ENCODE peak calls at places on chromosome 21, in eight cellular contexts. One of them, this sample, is unnamed.

GRCh38 chr21:38664821-38665220 is 140.9 kb upstream of the ETS2 start:
- DNase-seq in B cell: no peak
- DNase-seq in adrenal gland: no peak
- DNase-seq in neural progenitor cell: no peak
- DNase-seq in CD4-positive, alpha-beta T cell: no peak
- DNase-seq in right atrium auricular region: no peak
- DNase-seq in heart right ventricle: no peak
- DNase-seq in suprapubic skin: no peak
- DNase-seq in this sample: no peak

GRCh38 chr21:35352066-35352770 is 303.1 kb upstream of the RUNX1 start:
- DNase-seq in B cell: no peak
- DNase-seq in adrenal gland: no peak
- DNase-seq in neural progenitor cell: no peak
- DNase-seq in CD4-positive, alpha-beta T cell: no peak
- DNase-seq in right atrium auricular region: no peak
- DNase-seq in heart right ventricle: no peak
- DNase-seq in suprapubic skin: no peak
- DNase-seq in this sample: no peak

GRCh38 chr21:15063821-15064575 is 802 bp downstream of the NRIP1 start:
- DNase-seq in B cell: no peak
- DNase-seq in adrenal gland: peak
- DNase-seq in neural progenitor cell: peak
- DNase-seq in CD4-positive, alpha-beta T cell: no peak
- DNase-seq in right atrium auricular region: peak
- DNase-seq in heart right ventricle: peak
- DNase-seq in suprapubic skin: peak
- DNase-seq in this sample: no peak

GRCh38 chr21:44954281-44954771 is 14.5 kb downstream of the SLX9 start:
- DNase-seq in B cell: no peak
- DNase-seq in adrenal gland: no peak
- DNase-seq in neural progenitor cell: no peak
- DNase-seq in CD4-positive, alpha-beta T cell: no peak
- DNase-seq in right atrium auricular region: no peak
- DNase-seq in heart right ventricle: no peak
- DNase-seq in suprapubic skin: no peak
- DNase-seq in this sample: no peak

GRCh38 chr21:32412162-32412997 is at the start of gene EVA1C:
- DNase-seq in B cell: peak
- DNase-seq in adrenal gland: peak
- DNase-seq in neural progenitor cell: peak
- DNase-seq in CD4-positive, alpha-beta T cell: peak
- DNase-seq in right atrium auricular region: no peak
- DNase-seq in heart right ventricle: peak
- DNase-seq in suprapubic skin: peak
- DNase-seq in this sample: no peak

GRCh38 chr21:38950388-38951094 is 144.8 kb downstream of the ETS2 start:
- DNase-seq in B cell: no peak
- DNase-seq in adrenal gland: no peak
- DNase-seq in neural progenitor cell: no peak
- DNase-seq in CD4-positive, alpha-beta T cell: no peak
- DNase-seq in right atrium auricular region: no peak
- DNase-seq in heart right ventricle: no peak
- DNase-seq in suprapubic skin: no peak
- DNase-seq in this sample: no peak

GRCh38 chr21:14075346-14076142 is 135.2 kb downstream of the LIPI start:
- DNase-seq in B cell: no peak
- DNase-seq in adrenal gland: no peak
- DNase-seq in neural progenitor cell: no peak
- DNase-seq in CD4-positive, alpha-beta T cell: no peak
- DNase-seq in right atrium auricular region: peak
- DNase-seq in heart right ventricle: no peak
- DNase-seq in suprapubic skin: no peak
- DNase-seq in this sample: peak

GRCh38 chr21:44013380-44014088 is 1.4 kb downstream of the TRAPPC10 start:
- DNase-seq in B cell: peak
- DNase-seq in adrenal gland: no peak
- DNase-seq in neural progenitor cell: no peak
- DNase-seq in CD4-positive, alpha-beta T cell: peak
- DNase-seq in right atrium auricular region: no peak
- DNase-seq in heart right ventricle: no peak
- DNase-seq in suprapubic skin: peak
- DNase-seq in this sample: peak

GRCh38 chr21:16534408-16535099 is 804.8 kb downstream of the USP25 start:
- DNase-seq in B cell: no peak
- DNase-seq in adrenal gland: peak
- DNase-seq in neural progenitor cell: no peak
- DNase-seq in CD4-positive, alpha-beta T cell: no peak
- DNase-seq in right atrium auricular region: peak
- DNase-seq in heart right ventricle: peak
- DNase-seq in suprapubic skin: peak
- DNase-seq in this sample: no peak

GRCh38 chr21:35256468-35256988 is 207.4 kb upstream of the RUNX1 start:
- DNase-seq in B cell: no peak
- DNase-seq in adrenal gland: peak
- DNase-seq in neural progenitor cell: peak
- DNase-seq in CD4-positive, alpha-beta T cell: no peak
- DNase-seq in right atrium auricular region: peak
- DNase-seq in heart right ventricle: peak
- DNase-seq in suprapubic skin: peak
- DNase-seq in this sample: no peak

GRCh38 chr21:34801519-34802132 is 132.8 kb downstream of the CLIC6 start:
- DNase-seq in B cell: peak
- DNase-seq in adrenal gland: no peak
- DNase-seq in neural progenitor cell: no peak
- DNase-seq in CD4-positive, alpha-beta T cell: no peak
- DNase-seq in right atrium auricular region: no peak
- DNase-seq in heart right ventricle: no peak
- DNase-seq in suprapubic skin: no peak
- DNase-seq in this sample: peak

GRCh38 chr21:44535963-44536362 is 4.0 kb downstream of the KRTAP10-1 start:
- DNase-seq in B cell: no peak
- DNase-seq in adrenal gland: no peak
- DNase-seq in neural progenitor cell: no peak
- DNase-seq in CD4-positive, alpha-beta T cell: no peak
- DNase-seq in right atrium auricular region: no peak
- DNase-seq in heart right ventricle: no peak
- DNase-seq in suprapubic skin: no peak
- DNase-seq in this sample: no peak

GRCh38 chr21:33112151-33112550 is 42.2 kb downstream of the OLIG1 start:
- DNase-seq in B cell: no peak
- DNase-seq in adrenal gland: no peak
- DNase-seq in neural progenitor cell: no peak
- DNase-seq in CD4-positive, alpha-beta T cell: no peak
- DNase-seq in right atrium auricular region: no peak
- DNase-seq in heart right ventricle: no peak
- DNase-seq in suprapubic skin: no peak
- DNase-seq in this sample: no peak

GRCh38 chr21:15034126-15034848 is 30.5 kb downstream of the NRIP1 start:
- DNase-seq in B cell: no peak
- DNase-seq in adrenal gland: no peak
- DNase-seq in neural progenitor cell: no peak
- DNase-seq in CD4-positive, alpha-beta T cell: no peak
- DNase-seq in right atrium auricular region: no peak
- DNase-seq in heart right ventricle: no peak
- DNase-seq in suprapubic skin: no peak
- DNase-seq in this sample: no peak

GRCh38 chr21:38989745-38990423 is 184.2 kb downstream of the ETS2 start:
- DNase-seq in B cell: no peak
- DNase-seq in adrenal gland: no peak
- DNase-seq in neural progenitor cell: peak
- DNase-seq in CD4-positive, alpha-beta T cell: no peak
- DNase-seq in right atrium auricular region: no peak
- DNase-seq in heart right ventricle: peak
- DNase-seq in suprapubic skin: no peak
- DNase-seq in this sample: no peak

GRCh38 chr21:38861989-38862683 is 56.4 kb downstream of the ETS2 start:
- DNase-seq in B cell: peak
- DNase-seq in adrenal gland: no peak
- DNase-seq in neural progenitor cell: no peak
- DNase-seq in CD4-positive, alpha-beta T cell: no peak
- DNase-seq in right atrium auricular region: no peak
- DNase-seq in heart right ventricle: no peak
- DNase-seq in suprapubic skin: no peak
- DNase-seq in this sample: no peak

GRCh38 chr21:26595971-26596370 is 22.9 kb upstream of the CYYR1 start:
- DNase-seq in B cell: no peak
- DNase-seq in adrenal gland: no peak
- DNase-seq in neural progenitor cell: no peak
- DNase-seq in CD4-positive, alpha-beta T cell: no peak
- DNase-seq in right atrium auricular region: no peak
- DNase-seq in heart right ventricle: no peak
- DNase-seq in suprapubic skin: no peak
- DNase-seq in this sample: no peak

GRCh38 chr21:43866659-43867331 is 1.8 kb downstream of the AGPAT3 start:
- DNase-seq in B cell: peak
- DNase-seq in adrenal gland: no peak
- DNase-seq in neural progenitor cell: no peak
- DNase-seq in CD4-positive, alpha-beta T cell: peak
- DNase-seq in right atrium auricular region: no peak
- DNase-seq in heart right ventricle: no peak
- DNase-seq in suprapubic skin: no peak
- DNase-seq in this sample: peak

DNA sequence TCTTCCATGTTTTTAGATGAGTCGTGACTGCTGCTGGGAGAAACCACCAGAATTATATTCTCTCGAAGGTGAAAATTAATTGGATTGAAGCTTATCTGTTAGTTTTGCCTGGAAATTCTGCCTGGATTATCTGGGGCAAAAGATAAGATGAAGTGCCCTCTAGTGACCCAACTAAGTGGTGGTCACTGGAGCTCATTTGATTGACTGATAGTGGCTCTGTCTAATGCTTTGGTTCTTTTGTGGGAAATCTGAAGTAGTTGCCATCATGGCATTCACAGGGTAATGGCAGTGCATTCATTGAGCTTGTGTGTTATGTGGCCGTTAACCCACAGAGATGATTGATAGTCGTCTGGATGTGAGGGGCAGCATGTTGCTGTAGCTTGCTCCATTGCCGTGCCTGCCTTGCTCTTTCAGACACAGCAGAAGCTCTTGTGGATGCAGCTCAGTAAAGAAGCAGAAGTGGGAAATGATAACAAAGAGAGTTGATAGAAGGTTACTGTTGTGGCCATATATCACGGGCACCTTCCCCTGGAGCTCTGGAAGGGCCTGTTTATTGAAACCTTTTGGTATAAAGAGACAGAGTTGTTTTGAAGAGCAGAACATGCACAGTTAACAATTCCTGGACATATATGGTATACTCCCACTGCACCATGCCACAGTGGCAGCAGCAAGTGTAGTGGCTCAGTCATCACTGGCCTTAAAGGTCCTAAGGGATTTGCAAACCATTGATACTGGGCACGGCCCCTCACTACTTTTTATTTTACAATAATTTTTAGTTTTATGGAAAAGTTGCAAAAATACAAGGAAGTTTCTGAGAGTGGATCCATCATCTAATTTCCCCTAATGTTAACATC is 42.0 kb downstream of the CXADR start:
- DNase-seq in B cell: no peak
- DNase-seq in adrenal gland: no peak
- DNase-seq in neural progenitor cell: peak
- DNase-seq in CD4-positive, alpha-beta T cell: no peak
- DNase-seq in right atrium auricular region: no peak
- DNase-seq in heart right ventricle: no peak
- DNase-seq in suprapubic skin: no peak
- DNase-seq in this sample: no peak
- TF ChIP-seq CTCF in B cell: no peak
- TF ChIP-seq CTCF in adrenal gland: peak
- TF ChIP-seq CTCF in neural progenitor cell: peak
- TF ChIP-seq CTCF in CD4-positive, alpha-beta T cell: no peak
- TF ChIP-seq CTCF in right atrium auricular region: peak
- TF ChIP-seq CTCF in heart right ventricle: peak
- TF ChIP-seq CTCF in suprapubic skin: no peak
- TF ChIP-seq CTCF in this sample: peak

GRCh38 chr21:28521932-28522826 is 470.5 kb downstream of the LTN1 start:
- DNase-seq in B cell: no peak
- DNase-seq in adrenal gland: no peak
- DNase-seq in neural progenitor cell: peak
- DNase-seq in CD4-positive, alpha-beta T cell: no peak
- DNase-seq in right atrium auricular region: no peak
- DNase-seq in heart right ventricle: no peak
- DNase-seq in suprapubic skin: no peak
- DNase-seq in this sample: no peak
- TF ChIP-seq CTCF in B cell: no peak
- TF ChIP-seq CTCF in adrenal gland: no peak
- TF ChIP-seq CTCF in neural progenitor cell: peak
- TF ChIP-seq CTCF in CD4-positive, alpha-beta T cell: no peak
- TF ChIP-seq CTCF in right atrium auricular region: peak
- TF ChIP-seq CTCF in heart right ventricle: peak
- TF ChIP-seq CTCF in suprapubic skin: no peak
- TF ChIP-seq CTCF in this sample: peak

DNA sequence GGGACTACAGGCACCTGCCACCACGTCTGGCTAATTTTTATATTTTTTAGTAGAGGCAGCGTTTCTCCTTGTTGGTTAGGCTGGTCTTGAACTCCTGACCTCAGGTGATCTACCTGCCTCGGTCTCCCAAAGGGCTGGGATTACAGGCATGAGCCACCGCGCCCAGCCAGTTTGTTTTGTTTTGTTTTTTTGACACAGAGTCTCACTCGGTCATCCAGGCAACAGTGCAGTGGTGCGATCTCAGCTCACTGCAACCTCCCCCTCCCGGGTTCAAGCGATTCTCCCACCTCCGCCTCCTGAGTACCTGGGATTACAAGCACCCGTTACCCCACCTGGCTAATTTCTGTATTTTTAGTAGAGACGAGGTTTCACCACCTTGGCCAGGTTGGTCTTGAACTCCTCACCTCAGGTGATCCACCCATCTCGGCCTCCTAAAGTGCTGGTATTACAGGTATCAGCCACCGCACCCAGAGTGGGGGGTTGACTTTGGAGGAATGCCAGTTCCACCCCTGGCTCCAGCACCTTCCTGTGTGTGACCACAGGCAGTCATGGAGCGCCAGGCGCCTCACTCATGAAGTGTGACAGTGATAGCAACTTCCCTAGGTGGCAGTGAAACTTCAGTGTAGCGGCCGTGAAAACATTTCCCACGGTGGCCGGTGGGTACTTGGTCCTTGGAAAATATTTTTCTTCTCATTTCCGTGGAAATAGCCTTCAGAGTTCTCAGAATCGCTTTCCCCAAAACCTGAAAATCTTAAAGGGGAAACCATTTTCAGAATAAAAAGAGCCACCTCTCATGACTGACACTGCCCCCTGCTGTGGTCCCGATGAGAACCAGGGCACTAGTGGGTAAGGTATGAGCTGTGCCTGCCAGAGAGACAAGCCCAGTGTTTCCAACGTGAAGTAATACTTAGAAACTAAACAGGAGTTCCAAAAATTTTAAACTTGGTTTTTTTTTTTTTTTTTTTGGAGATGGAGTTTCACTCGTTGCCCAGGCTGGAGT is 48.6 kb downstream of the WDR4 start:
- DNase-seq in B cell: no peak
- DNase-seq in adrenal gland: no peak
- DNase-seq in neural progenitor cell: no peak
- DNase-seq in CD4-positive, alpha-beta T cell: peak
- DNase-seq in right atrium auricular region: peak
- DNase-seq in heart right ventricle: no peak
- DNase-seq in suprapubic skin: no peak
- DNase-seq in this sample: no peak
- TF ChIP-seq CTCF in B cell: peak
- TF ChIP-seq CTCF in adrenal gland: no peak
- TF ChIP-seq CTCF in neural progenitor cell: no peak
- TF ChIP-seq CTCF in CD4-positive, alpha-beta T cell: no peak
- TF ChIP-seq CTCF in right atrium auricular region: no peak
- TF ChIP-seq CTCF in heart right ventricle: peak
- TF ChIP-seq CTCF in suprapubic skin: no peak
- TF ChIP-seq CTCF in this sample: no peak

GRCh38 chr21:19941626-19942025 is 1056.6 kb upstream of the NCAM2 start:
- DNase-seq in B cell: no peak
- DNase-seq in adrenal gland: no peak
- DNase-seq in neural progenitor cell: no peak
- DNase-seq in CD4-positive, alpha-beta T cell: no peak
- DNase-seq in right atrium auricular region: no peak
- DNase-seq in heart right ventricle: no peak
- DNase-seq in suprapubic skin: no peak
- DNase-seq in this sample: no peak
- TF ChIP-seq CTCF in B cell: no peak
- TF ChIP-seq CTCF in adrenal gland: no peak
- TF ChIP-seq CTCF in neural progenitor cell: no peak
- TF ChIP-seq CTCF in CD4-positive, alpha-beta T cell: no peak
- TF ChIP-seq CTCF in right atrium auricular region: no peak
- TF ChIP-seq CTCF in heart right ventricle: no peak
- TF ChIP-seq CTCF in suprapubic skin: no peak
- TF ChIP-seq CTCF in this sample: no peak